ENCODE peak calls at places on chromosome 4, in eight cellular contexts. U is GM23338, E is OCI-LY7, O is PC-3, V is neural progenitor cell, Y is HCT116, I is GM23248, B is MM.1S. L is an unnamed sample. For H3K4me1, the result is how much of the 10 kb centered on the place peaks cover.

GRCh38 chr4:141153751-141154510 is 20.7 kb upstream of the RNF150 start:
- DNase-seq in E (no peak), U (peak), I (no peak), V (no peak), B (no peak), Y (no peak), O (no peak), L (peak)

GRCh38 chr4:13160906-13161305 is 323.2 kb downstream of the RAB28 start:
- DNase-seq in I (peak), B (no peak), O (peak), E (no peak), V (no peak), Y (no peak), U (no peak), L (no peak)

GRCh38 chr4:3122081-3122563 is 47.6 kb downstream of the HTT start:
- DNase-seq in O (no peak), Y (no peak), I (peak), E (no peak), B (no peak), V (no peak), U (no peak), L (peak)

GRCh38 chr4:167282171-167282864 is 48.0 kb upstream of the SPOCK3 start:
- DNase-seq in E (no peak), U (no peak), Y (no peak), B (no peak), I (no peak), O (peak), V (no peak), L (no peak)

GRCh38 chr4:113457886-113458285 is 303.7 kb downstream of the CAMK2D start:
- DNase-seq in Y (no peak), B (no peak), V (no peak), O (no peak), U (no peak), E (no peak), I (no peak), L (no peak)

GRCh38 chr4:14130551-14130950 is 503.0 kb upstream of the BOD1L1 start:
- DNase-seq in U (no peak), E (no peak), Y (no peak), O (no peak), V (no peak), B (no peak), I (peak), L (no peak)

GRCh38 chr4:151842430-151843079 is 81.7 kb upstream of the GATB start:
- DNase-seq in V (no peak), U (no peak), I (no peak), B (no peak), E (no peak), O (no peak), Y (no peak), L (no peak)

GRCh38 chr4:96164814-96165351 is 325.0 kb downstream of the PDHA2 start:
- DNase-seq in V (no peak), I (peak), U (no peak), E (no peak), O (peak), Y (no peak), B (no peak), L (no peak)

GRCh38 chr4:129355529-129355928 is 259.6 kb downstream of the C4orf33 start:
- DNase-seq in E (no peak), B (no peak), V (peak), U (no peak), I (peak), Y (no peak), O (peak), L (peak)

GRCh38 chr4:135277116-135277979 is 1075.8 kb upstream of the PABPC4L start:
- DNase-seq in O (peak), Y (no peak), V (no peak), B (no peak), U (no peak), E (no peak), I (no peak), L (no peak)

GRCh38 chr4:10697071-10697470 is 12.5 kb upstream of the CLNK start:
- DNase-seq in E (no peak), U (no peak), Y (no peak), V (no peak), I (no peak), O (no peak), B (no peak), L (no peak)

GRCh38 chr4:13329340-13329850 is 154.7 kb downstream of the RAB28 start:
- DNase-seq in I (no peak), V (no peak), B (no peak), U (no peak), Y (no peak), E (no peak), O (no peak), L (no peak)

GRCh38 chr4:139279723-139280620 is at the start of gene MGARP:
- DNase-seq in O (no peak), U (peak), Y (no peak), E (no peak), B (peak), I (no peak), V (peak), L (peak)

GRCh38 chr4:57652765-57653164 is 542.6 kb upstream of the IGFBP7 start:
- DNase-seq in V (no peak), B (no peak), U (no peak), O (no peak), Y (no peak), E (no peak), I (no peak), L (no peak)

GRCh38 chr4:189035091-189035490 is 895.9 kb downstream of the TRIML1 start:
- DNase-seq in Y (no peak), V (no peak), I (no peak), E (no peak), B (no peak), U (no peak), O (no peak), L (no peak)

GRCh38 chr4:72243641-72244040 is 211.8 kb downstream of the NPFFR2 start:
- DNase-seq in B (no peak), V (no peak), Y (no peak), O (no peak), I (no peak), E (no peak), U (no peak), L (no peak)

GRCh38 chr4:7112656-7113055 is 44.8 kb upstream of the GRPEL1 start:
- DNase-seq in Y (no peak), O (no peak), E (no peak), I (no peak), U (no peak), V (no peak), B (no peak), L (no peak)

GRCh38 chr4:42605264-42605663 is 51.6 kb downstream of the ATP8A1 start:
- DNase-seq in Y (no peak), V (no peak), E (no peak), I (no peak), U (no peak), O (no peak), B (no peak), L (no peak)

GRCh38 chr4:31193516-31193915 is 473.3 kb downstream of the PCDH7 start:
- DNase-seq in V (no peak), O (peak), Y (no peak), B (no peak), E (no peak), I (no peak), U (no peak), L (no peak)

GRCh38 chr4:187608001-187608421 is 387.6 kb upstream of the ZFP42 start:
- DNase-seq in Y (no peak), I (peak), B (no peak), E (no peak), U (no peak), V (no peak), O (peak), L (no peak)

GRCh38 chr4:128394778-128395177 is 107.2 kb upstream of the PGRMC2 start:
- DNase-seq in O (no peak), I (peak), B (no peak), U (no peak), Y (no peak), E (no peak), V (no peak), L (no peak)

GRCh38 chr4:179698321-179698720 is 2256.1 kb upstream of the AGA start:
- DNase-seq in I (no peak), B (no peak), U (no peak), E (no peak), O (no peak), Y (no peak), V (no peak), L (no peak)

GRCh38 chr4:102411416-102411815 is 66.1 kb upstream of the SLC39A8 start:
- DNase-seq in U (no peak), Y (no peak), V (no peak), I (peak), E (no peak), B (no peak), O (peak), L (no peak)

GRCh38 chr4:16225681-16225995 is 633 bp downstream of the TAPT1 start:
- DNase-seq in U (no peak), E (no peak), I (no peak), Y (no peak), V (no peak), O (peak), B (no peak), L (no peak)

GRCh38 chr4:77959566-77960338 is 97.1 kb downstream of the MRPL1 start:
- DNase-seq in I (peak), Y (peak), O (peak), B (peak), E (peak), U (peak), V (peak), L (peak)

GRCh38 chr4:140096921-140097320 is 57.1 kb downstream of the MAML3 start:
- DNase-seq in I (no peak), O (no peak), U (no peak), Y (no peak), V (no peak), B (no peak), E (peak), L (no peak)

GRCh38 chr4:36243355-36244256 is 708 bp downstream of the ARAP2 start:
- DNase-seq in U (peak), B (peak), V (no peak), O (peak), Y (no peak), I (peak), E (no peak), L (peak)

GRCh38 chr4:2937146-2937857 is 25.9 kb downstream of the NOP14 start:
- DNase-seq in I (no peak), B (no peak), Y (peak), O (peak), U (no peak), V (no peak), E (no peak), L (peak)

GRCh38 chr4:118076958-118077766 is 42.9 kb downstream of the NDST3 start:
- DNase-seq in V (peak), Y (peak), O (peak), U (peak), B (peak), E (peak), I (peak), L (peak)

GRCh38 chr4:10032625-10033024 is 11.3 kb upstream of the SLC2A9 start:
- DNase-seq in B (no peak), Y (peak), V (no peak), O (peak), I (peak), U (no peak), E (no peak), L (no peak)

GRCh38 chr4:79723507-79723906 is 315.5 kb upstream of the GK2 start:
- DNase-seq in I (no peak), U (peak), Y (no peak), V (no peak), B (no peak), E (no peak), O (no peak), L (no peak)

GRCh38 chr4:2265113-2266110 is 3.5 kb upstream of the MXD4 start:
- DNase-seq in U (no peak), O (no peak), I (no peak), V (no peak), B (no peak), Y (no peak), E (no peak), L (no peak)

GRCh38 chr4:16844796-16845586 is 53.5 kb downstream of the LDB2 start:
- DNase-seq in I (no peak), B (no peak), E (no peak), Y (no peak), V (peak), U (no peak), O (no peak), L (no peak)

GRCh38 chr4:90883519-90883918 is 756.3 kb downstream of the CCSER1 start:
- DNase-seq in I (no peak), V (no peak), Y (no peak), O (no peak), U (no peak), B (no peak), E (no peak), L (no peak)

GRCh38 chr4:6359536-6360308 is 90.1 kb downstream of the WFS1 start:
- DNase-seq in O (no peak), E (no peak), I (no peak), B (no peak), Y (no peak), U (no peak), V (no peak), L (no peak)

GRCh38 chr4:106266201-106266600 is 49.8 kb downstream of the TBCK start:
- DNase-seq in Y (peak), I (peak), E (peak), V (no peak), U (peak), O (peak), B (peak), L (peak)

GRCh38 chr4:78525559-78525958 is 26.0 kb upstream of the ANXA3 start:
- DNase-seq in O (no peak), V (no peak), U (no peak), B (no peak), I (no peak), Y (no peak), E (no peak), L (no peak)

GRCh38 chr4:128635141-128635911 is 174.2 kb upstream of the JADE1 start:
- DNase-seq in I (no peak), B (no peak), O (no peak), Y (no peak), U (no peak), E (no peak), V (peak), L (peak)

GRCh38 chr4:37762294-37763163 is 64.0 kb upstream of the PGM2 start:
- DNase-seq in B (no peak), U (peak), V (peak), O (peak), Y (peak), I (peak), E (peak), L (peak)

GRCh38 chr4:135724426-135724825 is 1522.8 kb upstream of the PABPC4L start:
- DNase-seq in I (no peak), V (no peak), B (no peak), Y (no peak), E (no peak), U (no peak), O (peak), L (no peak)

GRCh38 chr4:578451-579443 is 2.7 kb upstream of the TMEM271 start:
- DNase-seq in V (no peak), B (no peak), E (no peak), O (no peak), U (peak), Y (no peak), I (no peak), L (no peak)

GRCh38 chr4:576245-576821 is at the start of gene TMEM271:
- DNase-seq in E (no peak), I (no peak), Y (no peak), U (peak), V (peak), O (no peak), B (no peak), L (no peak)

GRCh38 chr4:576991-577498 is 950 bp upstream of the TMEM271 start:
- DNase-seq in E (no peak), O (no peak), V (peak), Y (no peak), I (peak), B (no peak), U (peak), L (no peak)

GRCh38 chr4:579543-580175 is 3.6 kb upstream of the TMEM271 start:
- DNase-seq in Y (no peak), O (no peak), E (peak), U (peak), V (no peak), B (no peak), I (no peak), L (no peak)

GRCh38 chr4:577499-578450 is 1.7 kb upstream of the TMEM271 start:
- DNase-seq in Y (no peak), I (peak), U (peak), O (no peak), V (peak), B (no peak), E (no peak), L (peak)
- TF ChIP-seq EZH2phosphoT487 in Y (no peak), I (no peak), U (peak), O (no peak), V (peak), B (no peak), E (no peak), L (no peak)

GRCh38 chr4:168945291-168945690 is 64.8 kb downstream of the CBR4 start:
- DNase-seq in U (no peak), E (no peak), B (no peak), Y (no peak), I (no peak), O (no peak), V (peak), L (no peak)
- H3K27ac ChIP-seq in U (no peak), E (no peak), B (no peak), Y (no peak), I (no peak), O (no peak), V (peak), L (no peak)

DNA sequence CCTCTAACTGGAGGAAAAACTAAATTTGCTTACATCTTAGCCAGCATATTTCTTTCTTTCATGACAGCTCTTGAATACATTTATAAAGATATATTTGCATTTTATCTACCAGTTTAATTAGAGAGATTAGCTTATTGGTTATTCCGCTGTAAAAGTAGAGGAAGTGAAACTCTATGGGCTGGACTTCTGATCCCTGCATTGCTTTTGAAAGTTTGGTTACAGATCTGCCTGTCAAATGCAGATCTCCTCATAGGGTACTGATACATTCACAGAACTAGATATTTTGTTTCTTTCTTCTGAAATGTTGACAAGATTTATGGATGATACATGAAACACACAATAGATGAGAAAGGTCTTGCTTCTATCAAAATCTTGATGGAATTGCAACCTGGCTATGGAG is 581.4 kb upstream of the AADAT start:
- DNase-seq in B (peak), V (no peak), U (no peak), I (no peak), O (no peak), E (no peak), Y (no peak), L (no peak)
- H3K4me1 ChIP-seq in B (under half), V (under half), U (under half), I (under half), O (under half), E (under half), Y (under half), L (under half)

GRCh38 chr4:85939595-85939994 is 420.3 kb downstream of the MAPK10 start:
- DNase-seq in V (no peak), U (no peak), I (peak), B (no peak), O (no peak), Y (no peak), E (no peak), L (no peak)

GRCh38 chr4:85938062-85938461 is 421.8 kb downstream of the MAPK10 start:
- DNase-seq in I (no peak), U (no peak), O (no peak), B (no peak), Y (no peak), E (no peak), V (no peak), L (no peak)

GRCh38 chr4:85938902-85939301 is 421.0 kb downstream of the MAPK10 start:
- DNase-seq in I (no peak), B (no peak), V (no peak), Y (no peak), E (no peak), O (no peak), U (no peak), L (no peak)

GRCh38 chr4:85940131-85940530 is 419.7 kb downstream of the MAPK10 start:
- DNase-seq in U (no peak), Y (no peak), V (no peak), O (no peak), E (no peak), B (no peak), I (peak), L (no peak)

GRCh38 chr4:85942107-85942506 is 417.7 kb downstream of the MAPK10 start:
- DNase-seq in I (no peak), O (no peak), E (no peak), U (no peak), B (no peak), Y (no peak), V (no peak), L (no peak)
- TF ChIP-seq EZH2phosphoT487 in I (no peak), O (no peak), E (no peak), U (no peak), B (no peak), Y (no peak), V (no peak), L (no peak)

GRCh38 chr4:145178740-145179139 is 1.6 kb downstream of the OTUD4 start:
- DNase-seq in Y (no peak), E (peak), I (no peak), U (no peak), O (no peak), B (peak), V (no peak), L (no peak)

GRCh38 chr4:145177511-145177905 is 2.9 kb downstream of the OTUD4 start:
- DNase-seq in O (peak), Y (no peak), B (no peak), U (no peak), E (no peak), V (no peak), I (peak), L (peak)

GRCh38 chr4:145179201-145179860 is 1.1 kb downstream of the OTUD4 start:
- DNase-seq in Y (peak), O (peak), V (peak), E (peak), I (peak), U (peak), B (peak), L (peak)

GRCh38 chr4:145176641-145177432 is 3.6 kb downstream of the OTUD4 start:
- DNase-seq in E (no peak), O (peak), Y (no peak), I (peak), B (no peak), V (no peak), U (no peak), L (no peak)

GRCh38 chr4:145177906-145178538 is 2.4 kb downstream of the OTUD4 start:
- DNase-seq in V (no peak), E (peak), Y (no peak), U (peak), O (peak), I (peak), B (no peak), L (peak)
- H3K27ac ChIP-seq in V (no peak), E (peak), Y (no peak), U (peak), O (peak), I (peak), B (peak), L (peak)

DNA sequence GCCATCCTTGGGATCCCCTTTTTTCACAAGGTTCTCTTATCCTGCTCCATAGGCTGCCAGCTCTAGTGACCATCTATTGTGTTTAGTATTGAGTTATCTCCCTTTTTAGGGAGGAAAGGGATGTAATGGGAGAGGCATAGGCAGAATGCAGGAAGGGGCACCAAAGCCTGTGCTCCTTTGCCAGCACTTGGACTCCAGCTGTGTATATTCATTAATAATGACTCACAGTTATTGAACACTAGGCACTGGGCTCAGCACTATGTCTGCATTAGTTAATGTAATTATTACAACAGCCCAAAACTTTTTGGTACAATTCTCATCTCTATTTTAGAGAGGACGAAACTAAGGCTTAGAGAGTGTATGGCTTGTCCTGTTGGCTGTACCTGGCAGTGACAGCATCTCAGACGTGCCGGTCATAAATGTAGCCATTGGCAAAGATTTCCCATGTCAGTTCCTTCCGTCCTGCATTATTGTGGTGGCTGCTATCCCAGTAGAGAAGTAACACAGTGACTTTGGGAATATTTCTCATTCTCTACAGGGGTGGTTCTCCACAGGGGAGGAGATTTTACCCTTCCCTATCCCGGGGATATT is 90.3 kb downstream of the AFF1 start:
- DNase-seq in V (no peak), I (no peak), B (no peak), O (no peak), Y (no peak), E (no peak), U (no peak), L (no peak)
- H3K4me1 ChIP-seq in V (half or more), I (under half), B (under half), O (under half), Y (under half), E (under half), U (under half), L (under half)

GRCh38 chr4:143186202-143186601 is 1.5 kb downstream of the USP38 start:
- DNase-seq in E (no peak), B (no peak), V (peak), U (no peak), O (peak), I (peak), Y (no peak), L (peak)
- TF ChIP-seq EZH2phosphoT487 in E (no peak), B (no peak), V (no peak), U (no peak), O (no peak), I (no peak), Y (no peak), L (no peak)

L was measured in hepatocyte.